ENCODE peak calls at places on chromosomes 12 and 14, in ten cellular contexts. D is EH; E is globus pallidus; F is GM04504; S is stimulated activated CD8-positive, alpha-beta memory T cell treated with anti-CD3 and anti-CD28 coated beads, Interleukin-7, amount 100 ng/mL, for 4 hours; N is T-cell; M is skeletal muscle cell; K is stimulated activated naive CD8-positive, alpha-beta T cell treated with anti-CD3 and anti-CD28 coated beads, Interleukin-15, Interleukin-2, amounts not matched to agents 100 U/mL and 50 U/mL, for 24 hours; L is cardiac fibroblast; A is ELR. X is an unnamed sample.

GRCh38 chr14:78863143-78863542 is 693.0 kb downstream of the NRXN3 start:
- DNase-seq in D (peak), E (peak), F (peak), S (no peak), N (no peak), M (peak), K (peak), L (peak), A (peak), X (peak)

GRCh38 chr14:105857816-105858675 is 331.7 kb downstream of the TMEM121 start:
- DNase-seq in D (no peak), E (no peak), F (no peak), S (no peak), N (peak), M (no peak), K (no peak), L (no peak), A (no peak), X (peak)

GRCh38 chr12:64273527-64274403 is 51.7 kb upstream of the KICS2 start:
- DNase-seq in D (peak), E (no peak), F (peak), S (no peak), N (no peak), M (no peak), K (peak), L (peak), A (peak), X (peak)

GRCh38 chr12:121005346-121005815 is 10.9 kb downstream of the C12orf43 start:
- DNase-seq in D (peak), E (no peak), F (no peak), S (no peak), N (no peak), M (no peak), K (peak), L (peak), A (peak), X (peak)

GRCh38 chr12:56377989-56378316 is 15.3 kb upstream of the APOF start:
- DNase-seq in D (no peak), E (no peak), F (no peak), S (no peak), N (no peak), M (no peak), K (no peak), L (no peak), A (no peak), X (no peak)

GRCh38 chr14:71539660-71540285 is 392.5 kb upstream of the RGS6 start:
- DNase-seq in D (no peak), E (peak), F (no peak), S (no peak), N (no peak), M (no peak), K (no peak), L (no peak), A (no peak), X (no peak)

GRCh38 chr12:22866406-22866805 is 241.4 kb downstream of the ETNK1 start:
- DNase-seq in D (no peak), E (no peak), F (no peak), S (no peak), N (no peak), M (peak), K (no peak), L (peak), A (no peak), X (no peak)

GRCh38 chr12:26106347-26106746 is 18.5 kb downstream of the BHLHE41 start:
- DNase-seq in D (no peak), E (no peak), F (no peak), S (no peak), N (no peak), M (no peak), K (no peak), L (no peak), A (no peak), X (no peak)

GRCh38 chr12:122161682-122162081 is 12.3 kb downstream of the IL31 start:
- DNase-seq in D (no peak), E (no peak), F (no peak), S (peak), N (no peak), M (no peak), K (no peak), L (no peak), A (no peak), X (peak)

GRCh38 chr12:125092108-125092871 is 27.1 kb downstream of the AACS start:
- DNase-seq in D (no peak), E (no peak), F (no peak), S (no peak), N (no peak), M (no peak), K (no peak), L (no peak), A (no peak), X (no peak)

GRCh38 chr12:5870183-5870582 is 74.9 kb downstream of the ANO2 start:
- DNase-seq in D (no peak), E (no peak), F (no peak), S (no peak), N (no peak), M (no peak), K (no peak), L (no peak), A (no peak), X (no peak)

GRCh38 chr14:68384335-68384734 is 408.5 kb downstream of the ZFP36L1 start:
- DNase-seq in D (peak), E (peak), F (no peak), S (no peak), N (no peak), M (no peak), K (no peak), L (no peak), A (no peak), X (no peak)

GRCh38 chr14:54211562-54212308 is 185.1 kb upstream of the CDKN3 start:
- DNase-seq in D (peak), E (no peak), F (peak), S (no peak), N (no peak), M (peak), K (no peak), L (peak), A (peak), X (no peak)

GRCh38 chr12:122067548-122067947 is 11.0 kb upstream of the MLXIP start:
- DNase-seq in D (no peak), E (no peak), F (no peak), S (no peak), N (no peak), M (no peak), K (no peak), L (no peak), A (no peak), X (no peak)

GRCh38 chr12:19208456-19208855 is 78.9 kb downstream of the PLEKHA5 start:
- DNase-seq in D (peak), E (no peak), F (no peak), S (no peak), N (no peak), M (no peak), K (no peak), L (peak), A (peak), X (no peak)

GRCh38 chr12:131353826-131354225 is 357.1 kb upstream of the SFSWAP start:
- DNase-seq in D (no peak), E (no peak), F (no peak), S (no peak), N (no peak), M (no peak), K (no peak), L (no peak), A (no peak), X (no peak)

GRCh38 chr14:22305563-22306127 is 283.4 kb downstream of the DAD1 start:
- DNase-seq in D (no peak), E (no peak), F (no peak), S (no peak), N (no peak), M (no peak), K (no peak), L (no peak), A (no peak), X (no peak)

GRCh38 chr14:59918824-59919581 is 941 bp upstream of the LRRC9 start:
- DNase-seq in D (peak), E (peak), F (peak), S (no peak), N (no peak), M (no peak), K (peak), L (peak), A (peak), X (peak)

GRCh38 chr12:133181238-133181959 is at the start of gene ZNF268:
- DNase-seq in D (peak), E (peak), F (peak), S (peak), N (peak), M (peak), K (peak), L (peak), A (peak), X (peak)

GRCh38 chr12:80226576-80226975 is 127.2 kb downstream of the OTOGL start:
- DNase-seq in D (peak), E (no peak), F (no peak), S (no peak), N (no peak), M (peak), K (no peak), L (peak), A (peak), X (no peak)

GRCh38 chr12:52552055-52552454 is 890 bp downstream of the KRT71 start:
- DNase-seq in D (no peak), E (peak), F (no peak), S (no peak), N (no peak), M (no peak), K (no peak), L (no peak), A (no peak), X (no peak)

GRCh38 chr12:108773798-108774788 is 42.8 kb upstream of the CORO1C start:
- DNase-seq in D (peak), E (no peak), F (peak), S (no peak), N (no peak), M (peak), K (no peak), L (peak), A (peak), X (no peak)

GRCh38 chr12:24062642-24063245 is 113.3 kb upstream of the SOX5 start:
- DNase-seq in D (no peak), E (no peak), F (no peak), S (no peak), N (no peak), M (no peak), K (no peak), L (peak), A (no peak), X (no peak)

GRCh38 chr12:119817944-119818343 is 59.2 kb downstream of the CIT start:
- DNase-seq in D (no peak), E (no peak), F (no peak), S (no peak), N (no peak), M (no peak), K (no peak), L (no peak), A (no peak), X (no peak)

GRCh38 chr12:103799504-103800251 is 41.4 kb downstream of the NT5DC3 start:
- DNase-seq in D (peak), E (no peak), F (no peak), S (no peak), N (no peak), M (no peak), K (no peak), L (peak), A (peak), X (no peak)

GRCh38 chr14:105951399-105951798 is 425.0 kb downstream of the TMEM121 start:
- DNase-seq in D (no peak), E (no peak), F (no peak), S (no peak), N (no peak), M (no peak), K (no peak), L (no peak), A (no peak), X (no peak)

GRCh38 chr12:52521175-52521574 is 981 bp upstream of the KRT5 start:
- DNase-seq in D (peak), E (no peak), F (no peak), S (no peak), N (no peak), M (no peak), K (no peak), L (peak), A (peak), X (no peak)

GRCh38 chr14:73216035-73216434 is 21.3 kb upstream of the PAPLN start:
- DNase-seq in D (no peak), E (no peak), F (no peak), S (no peak), N (no peak), M (no peak), K (no peak), L (no peak), A (no peak), X (no peak)

GRCh38 chr12:66354291-66354690 is 52.0 kb downstream of the HELB start:
- DNase-seq in D (no peak), E (peak), F (no peak), S (no peak), N (no peak), M (no peak), K (no peak), L (no peak), A (no peak), X (no peak)

GRCh38 chr14:56751471-56751870 is 58.8 kb downstream of the OTX2 start:
- DNase-seq in D (no peak), E (no peak), F (no peak), S (no peak), N (no peak), M (no peak), K (no peak), L (no peak), A (no peak), X (no peak)

GRCh38 chr14:95185452-95186392 is 28.4 kb upstream of the DICER1 start:
- DNase-seq in D (peak), E (no peak), F (peak), S (no peak), N (no peak), M (peak), K (no peak), L (peak), A (peak), X (no peak)

GRCh38 chr12:29317556-29318363 is 63.2 kb downstream of the ERGIC2 start:
- DNase-seq in D (peak), E (peak), F (peak), S (peak), N (peak), M (no peak), K (peak), L (peak), A (peak), X (peak)